ENCODE peak calls at places on chromosomes 2 and 18, in ten cellular contexts. W is left cardiac atrium; E is fibroblast of pulmonary artery; L is stimulated activated CD4-positive, alpha-beta T cell treated with anti-CD3 and anti-CD28 coated beads, Interleukin-2, amount 100 ng/mL, for 48 hours; O is AG09309; D is Calu3; Z is astrocyte; Y is fibroblast of lung; U is activated T-helper 1 cell treated with anti-CD3 and anti-CD28 coated beads, Interleukin-12 subunit alpha, Interleukin-12 subunit beta, Interleukin-2, Interleukin-4 antibody, amounts not matched to agents 30 ng/mL and 10 ng/mL and 1 ng/mL, durations not matched to agents 14 hours and 24 hours and 36 hours; K is B cell. Q is an unnamed sample.

GRCh38 chr2:58428553-58429284 is 187.6 kb upstream of the FANCL start:
- DNase-seq in W (no peak), E (no peak), L (no peak), O (no peak), D (peak), Z (no peak), Y (peak), U (no peak), K (no peak), Q (no peak)

GRCh38 chr2:233145726-233146125 is 85.6 kb downstream of the INPP5D start:
- DNase-seq in W (no peak), E (no peak), L (no peak), O (no peak), D (no peak), Z (no peak), Y (no peak), U (no peak), K (no peak), Q (no peak)

GRCh38 chr2:26696352-26696816 is 3.9 kb downstream of the KCNK3 start:
- DNase-seq in W (no peak), E (peak), L (no peak), O (peak), D (peak), Z (peak), Y (no peak), U (no peak), K (no peak), Q (no peak)

GRCh38 chr18:31721596-31721995 is 37.2 kb upstream of the B4GALT6 start:
- DNase-seq in W (no peak), E (peak), L (no peak), O (no peak), D (no peak), Z (no peak), Y (peak), U (no peak), K (no peak), Q (no peak)

GRCh38 chr2:26904839-26905238 is 56.9 kb downstream of the DPYSL5 start:
- DNase-seq in W (no peak), E (no peak), L (no peak), O (no peak), D (no peak), Z (no peak), Y (no peak), U (no peak), K (no peak), Q (no peak)

GRCh38 chr18:22488554-22488953 is 70.8 kb upstream of the CTAGE1 start:
- DNase-seq in W (peak), E (peak), L (no peak), O (no peak), D (no peak), Z (no peak), Y (no peak), U (no peak), K (no peak), Q (no peak)

GRCh38 chr2:237190958-237191692 is 105.4 kb downstream of the COPS8 start:
- DNase-seq in W (no peak), E (no peak), L (no peak), O (no peak), D (no peak), Z (no peak), Y (no peak), U (no peak), K (no peak), Q (no peak)

GRCh38 chr2:37711308-37711731 is 39.9 kb upstream of the CDC42EP3 start:
- DNase-seq in W (no peak), E (peak), L (no peak), O (peak), D (peak), Z (peak), Y (peak), U (peak), K (peak), Q (peak)

GRCh38 chr2:75064691-75065396 is 106.4 kb downstream of the POLE4 start:
- DNase-seq in W (peak), E (peak), L (peak), O (no peak), D (peak), Z (peak), Y (peak), U (peak), K (peak), Q (peak)

GRCh38 chr2:200378652-200379290 is 72.3 kb downstream of the SPATS2L start:
- DNase-seq in W (no peak), E (peak), L (no peak), O (peak), D (no peak), Z (peak), Y (peak), U (no peak), K (no peak), Q (no peak)

GRCh38 chr2:173590278-173590811 is 235.7 kb downstream of the CDCA7 start:
- DNase-seq in W (peak), E (peak), L (no peak), O (peak), D (peak), Z (peak), Y (peak), U (no peak), K (no peak), Q (no peak)

GRCh38 chr2:122056853-122057252 is 301.4 kb downstream of the TSN start:
- DNase-seq in W (no peak), E (peak), L (no peak), O (no peak), D (no peak), Z (peak), Y (no peak), U (no peak), K (no peak), Q (no peak)

GRCh38 chr2:235850289-235850688 is 317.9 kb downstream of the GBX2 start:
- DNase-seq in W (no peak), E (no peak), L (no peak), O (no peak), D (no peak), Z (no peak), Y (no peak), U (no peak), K (no peak), Q (no peak)

GRCh38 chr2:74706741-74707140 is 52.7 kb downstream of the SEMA4F start:
- DNase-seq in W (no peak), E (no peak), L (no peak), O (no peak), D (no peak), Z (no peak), Y (no peak), U (no peak), K (no peak), Q (no peak)

GRCh38 chr2:65070856-65071255 is 14.6 kb downstream of the CEP68 start:
- DNase-seq in W (no peak), E (no peak), L (no peak), O (no peak), D (no peak), Z (no peak), Y (no peak), U (no peak), K (no peak), Q (no peak)

GRCh38 chr2:23209059-23209458 is 175.9 kb upstream of the KLHL29 start:
- DNase-seq in W (no peak), E (no peak), L (no peak), O (no peak), D (no peak), Z (no peak), Y (no peak), U (no peak), K (no peak), Q (no peak)

GRCh38 chr2:64298161-64298560 is 153.9 kb upstream of the PELI1 start:
- DNase-seq in W (no peak), E (no peak), L (no peak), O (no peak), D (no peak), Z (no peak), Y (no peak), U (no peak), K (no peak), Q (no peak)

GRCh38 chr18:70337139-70337972 is 48.5 kb downstream of the SOCS6 start:
- DNase-seq in W (no peak), E (peak), L (no peak), O (peak), D (peak), Z (peak), Y (peak), U (no peak), K (no peak), Q (no peak)

Q was measured in T-helper 2 cell treated with Interferon-gamma antibody and Interleukin-4, amounts not matched to agents 5 μg/mL and 100 μg/mL, for 36 hours.